ENCODE peak calls at places on chromosomes 6 and 20, in eight cellular contexts. L is NCI-H526, D is NCI-H1105, R is hypothalamus, W is NCI-H748 treated with DMSO at 0.1 percent for 48 hours, K is activated T-helper 1 cell treated with Interleukin-2 at 50 U/mL for 16 hours, Z is T-helper 2 cell, J is GF-D8. I is an unnamed sample.

GRCh38 chr20:10647471-10647870 is 26.3 kb downstream of the JAG1 start:
- DNase-seq in L (peak; percentile 30), D (no peak), R (no peak), W (no peak), K (no peak), Z (no peak), J (no peak), I (peak; percentile 12)

GRCh38 chr20:58481541-58482021 is 33.6 kb downstream of the APCDD1L start:
- DNase-seq in L (peak; percentile 84), D (no peak), R (no peak), W (no peak), K (peak; percentile 6), Z (peak; percentile 37), J (no peak), I (peak; percentile 6)

GRCh38 chr6:148611213-148611612 is 135.6 kb upstream of the UST start:
- DNase-seq in L (no peak), D (no peak), R (no peak), W (no peak), K (no peak), Z (no peak), J (no peak), I (no peak)

GRCh38 chr6:134312038-134312660 is 5.8 kb downstream of the SGK1 start:
- DNase-seq in L (no peak), D (no peak), R (no peak), W (no peak), K (no peak), Z (no peak), J (no peak), I (no peak)

GRCh38 chr20:59776626-59777320 is 156.7 kb downstream of the SYCP2 start:
- DNase-seq in L (no peak), D (no peak), R (no peak), W (no peak), K (no peak), Z (no peak), J (no peak), I (no peak)

GRCh38 chr6:156989159-156989806 is 212.1 kb downstream of the ARID1B start:
- DNase-seq in L (no peak), D (no peak), R (no peak), W (no peak), K (no peak), Z (no peak), J (no peak), I (no peak)

GRCh38 chr20:14336667-14337066 is 745 bp downstream of the FLRT3 start:
- DNase-seq in L (no peak), D (no peak), R (no peak), W (peak; percentile 48), K (no peak), Z (no peak), J (no peak), I (no peak)

GRCh38 chr20:56628873-56629463 is at the start of gene TFAP2C:
- DNase-seq in L (peak; percentile 97), D (peak; percentile 34), R (no peak), W (peak; percentile 56), K (no peak), Z (no peak), J (no peak), I (no peak)

GRCh38 chr20:61657719-61658377 is 405.8 kb downstream of the CDH4 start:
- DNase-seq in L (no peak), D (no peak), R (no peak), W (no peak), K (no peak), Z (no peak), J (no peak), I (no peak)

GRCh38 chr6:72669324-72669723 is 47.5 kb downstream of the KCNQ5 start:
- DNase-seq in L (no peak), D (no peak), R (no peak), W (no peak), K (no peak), Z (no peak), J (no peak), I (no peak)

GRCh38 chr20:4702562-4703280 is 19.0 kb upstream of the PRND start:
- DNase-seq in L (no peak), D (no peak), R (no peak), W (no peak), K (no peak), Z (no peak), J (no peak), I (no peak)

GRCh38 chr6:3292431-3293197 is 33.9 kb downstream of the PSMG4 start:
- DNase-seq in L (no peak), D (no peak), R (no peak), W (no peak), K (no peak), Z (no peak), J (no peak), I (no peak)

GRCh38 chr20:17835240-17835940 is 133.2 kb downstream of the SNX5 start:
- DNase-seq in L (no peak), D (no peak), R (no peak), W (no peak), K (no peak), Z (no peak), J (no peak), I (no peak)

GRCh38 chr6:161439093-161439492 is 165.2 kb upstream of the AGPAT4 start:
- DNase-seq in L (peak; percentile 95), D (peak; percentile 96), R (peak; percentile 59), W (peak; percentile 57), K (no peak), Z (no peak), J (no peak), I (no peak)

GRCh38 chr6:31308050-31308844 is 36.4 kb upstream of the HLA-C start:
- DNase-seq in L (peak; percentile 94), D (no peak), R (no peak), W (no peak), K (peak; percentile 68), Z (peak; percentile 66), J (no peak), I (peak; percentile 25)

GRCh38 chr20:47921306-47922279 is 136.3 kb upstream of the SULF2 start:
- DNase-seq in L (no peak), D (no peak), R (no peak), W (no peak), K (no peak), Z (no peak), J (no peak), I (no peak)

GRCh38 chr6:89489078-89489477 is 56.1 kb downstream of the ANKRD6 start:
- DNase-seq in L (no peak), D (no peak), R (no peak), W (no peak), K (no peak), Z (no peak), J (no peak), I (no peak)

GRCh38 chr6:40672118-40672517 is 85.0 kb upstream of the LRFN2 start:
- DNase-seq in L (peak; percentile 31), D (no peak), R (no peak), W (peak; percentile 83), K (no peak), Z (no peak), J (no peak), I (no peak)

GRCh38 chr6:21918081-21918480 is 324.5 kb downstream of the SOX4 start:
- DNase-seq in L (no peak), D (no peak), R (no peak), W (no peak), K (no peak), Z (no peak), J (no peak), I (no peak)

GRCh38 chr6:50780382-50780781 is 38.3 kb upstream of the TFAP2B start:
- DNase-seq in L (no peak), D (no peak), R (no peak), W (no peak), K (no peak), Z (no peak), J (no peak), I (no peak)

GRCh38 chr20:53079483-53079810 is 107.3 kb downstream of the TSHZ2 start:
- DNase-seq in L (no peak), D (no peak), R (no peak), W (no peak), K (no peak), Z (no peak), J (no peak), I (no peak)

GRCh38 chr6:12010635-12011275 is 1.4 kb upstream of the HIVEP1 start:
- DNase-seq in L (peak; percentile 87), D (peak; percentile 57), R (peak; percentile 57), W (peak; percentile 87), K (no peak), Z (no peak), J (peak; percentile 30), I (peak; percentile 41)

GRCh38 chr6:52139985-52140680 is 46.0 kb upstream of the IL17A start:
- DNase-seq in L (no peak), D (peak; percentile 7), R (no peak), W (no peak), K (no peak), Z (no peak), J (no peak), I (no peak)

GRCh38 chr6:37251211-37251610 is 6.4 kb upstream of the TBC1D22B start:
- DNase-seq in L (no peak), D (no peak), R (no peak), W (no peak), K (no peak), Z (no peak), J (no peak), I (no peak)

GRCh38 chr6:35486005-35486925 is 10.6 kb downstream of the TEAD3 start:
- DNase-seq in L (peak; percentile 96), D (peak; percentile 46), R (no peak), W (peak; percentile 69), K (no peak), Z (no peak), J (no peak), I (no peak)

GRCh38 chr6:73032586-73032985 is 192.7 kb downstream of the KHDC1L start:
- DNase-seq in L (no peak), D (no peak), R (no peak), W (no peak), K (no peak), Z (no peak), J (no peak), I (no peak)

GRCh38 chr6:160992323-160993314 is 1.1 kb downstream of the MAP3K4 start:
- DNase-seq in L (peak; percentile 86), D (peak; percentile 77), R (no peak), W (peak; percentile 69), K (no peak), Z (no peak), J (peak; percentile 5), I (peak; percentile 58)

GRCh38 chr6:142331601-142332000 is 29.8 kb downstream of the ADGRG6 start:
- DNase-seq in L (no peak), D (no peak), R (no peak), W (no peak), K (no peak), Z (no peak), J (no peak), I (no peak)

GRCh38 chr6:3876131-3876530 is 27.0 kb downstream of the FAM50B start:
- DNase-seq in L (no peak), D (no peak), R (no peak), W (no peak), K (no peak), Z (no peak), J (no peak), I (no peak)

GRCh38 chr6:117494283-117494682 is 11.8 kb downstream of the DCBLD1 start:
- DNase-seq in L (no peak), D (no peak), R (no peak), W (no peak), K (no peak), Z (no peak), J (no peak), I (no peak)

GRCh38 chr6:12286381-12287132 is 3.6 kb upstream of the EDN1 start:
- DNase-seq in L (no peak), D (no peak), R (no peak), W (no peak), K (no peak), Z (no peak), J (peak; percentile 43), I (no peak)

GRCh38 chr20:3758566-3758965 is 9.0 kb downstream of the ADISSP start:
- DNase-seq in L (no peak), D (no peak), R (no peak), W (no peak), K (no peak), Z (no peak), J (no peak), I (no peak)

GRCh38 chr6:15439410-15440022 is 193.6 kb downstream of the JARID2 start:
- DNase-seq in L (no peak), D (no peak), R (no peak), W (no peak), K (no peak), Z (no peak), J (no peak), I (no peak)